ENCODE peak calls at places on chromosomes 16 and 17, in four cellular contexts. J is pancreas, X is fibroblast of lung, U is HCT116. F is an unnamed sample.

GRCh38 chr16:9647981-9648701 is 534.1 kb downstream of the GRIN2A start:
- DNase-seq in J (peak; percentile 17), X (no peak), U (no peak), F (peak; percentile 13)

GRCh38 chr16:5820472-5820871 is 722.9 kb upstream of the EEF2KMT start:
- DNase-seq in J (no peak), X (no peak), U (no peak), F (no peak)

GRCh38 chr16:57016831-57017230 is 27.5 kb downstream of the NLRC5 start:
- DNase-seq in J (no peak), X (no peak), U (no peak), F (no peak)

GRCh38 chr16:46715769-46716305 is 26.4 kb downstream of the ORC6 start:
- DNase-seq in J (no peak), X (no peak), U (no peak), F (peak; percentile 78)

GRCh38 chr16:28935924-28936783 is 4.4 kb downstream of the CD19 start:
- DNase-seq in J (peak; percentile 69), X (peak; percentile 57), U (peak; percentile 69), F (peak; percentile 65)

GRCh38 chr17:56899403-56899802 is 14.4 kb downstream of the TRIM25 start:
- DNase-seq in J (no peak), X (no peak), U (no peak), F (no peak)

GRCh38 chr16:70691223-70692129 is 5.6 kb upstream of the MTSS2 start:
- DNase-seq in J (no peak), X (peak; percentile 100), U (no peak), F (peak; percentile 76)

GRCh38 chr17:78399028-78399692 is 20.7 kb downstream of the PGS1 start:
- DNase-seq in J (no peak), X (no peak), U (no peak), F (no peak)

GRCh38 chr16:65737831-65738230 is 616.0 kb upstream of the CDH11 start:
- DNase-seq in J (no peak), X (no peak), U (no peak), F (no peak)

GRCh38 chr16:65548470-65548869 is 426.6 kb upstream of the CDH11 start:
- DNase-seq in J (no peak), X (no peak), U (no peak), F (no peak)

GRCh38 chr17:77247048-77247541 is 106.3 kb downstream of the SEC14L1 start:
- DNase-seq in J (peak; percentile 72), X (peak; percentile 71), U (peak; percentile 60), F (peak; percentile 90)

GRCh38 chr16:57091990-57092785 is at the start of gene CPNE2:
- DNase-seq in J (peak; percentile 66), X (peak; percentile 30), U (no peak), F (peak; percentile 66)

GRCh38 chr17:44346064-44346844 is 1.2 kb downstream of the GRN start:
- DNase-seq in J (no peak), X (no peak), U (no peak), F (no peak)
- TF ChIP-seq CTCF in J (no peak), X (no peak), U (no peak), F (no peak)

GRCh38 chr16:59684911-59685310 is 950.8 kb upstream of the GOT2 start:
- DNase-seq in J (no peak), X (peak; percentile 51), U (no peak), F (no peak)

GRCh38 chr16:59690216-59690615 is 956.1 kb upstream of the GOT2 start:
- DNase-seq in J (no peak), X (no peak), U (no peak), F (no peak)

GRCh38 chr16:59683709-59684108 is 949.6 kb upstream of the GOT2 start:
- DNase-seq in J (no peak), X (no peak), U (no peak), F (no peak)

GRCh38 chr16:59688006-59688405 is 953.9 kb upstream of the GOT2 start:
- DNase-seq in J (no peak), X (no peak), U (no peak), F (no peak)

DNA sequence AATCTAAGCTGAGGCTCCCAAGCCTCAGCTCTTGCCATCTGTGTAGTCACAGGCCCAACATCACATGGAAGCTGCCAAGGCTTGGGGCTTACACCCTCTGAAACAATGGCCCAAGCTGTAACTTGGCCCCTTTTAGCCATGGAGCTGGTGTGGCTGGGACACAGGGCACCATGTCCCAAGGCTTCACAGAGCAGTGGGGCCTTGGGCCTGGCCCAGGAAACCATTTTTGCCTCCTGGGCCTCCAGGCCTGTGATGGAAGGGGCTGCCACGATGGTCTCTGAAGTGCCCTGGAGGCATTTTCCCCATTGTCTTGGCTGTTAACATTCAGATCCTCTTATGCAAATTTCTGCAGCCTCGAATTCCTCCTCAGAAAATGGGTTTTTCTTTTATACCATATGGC is 952.3 kb upstream of the GOT2 start:
- DNase-seq in J (no peak), X (no peak), U (no peak), F (no peak)
- H3K9me3 ChIP-seq in J (no peaks in the 10 kb centered on the region), X (no peaks in the 10 kb centered on the region), U (peaks cover 16% of the 10 kb centered on the region), F (no peaks in the 10 kb centered on the region)

DNA sequence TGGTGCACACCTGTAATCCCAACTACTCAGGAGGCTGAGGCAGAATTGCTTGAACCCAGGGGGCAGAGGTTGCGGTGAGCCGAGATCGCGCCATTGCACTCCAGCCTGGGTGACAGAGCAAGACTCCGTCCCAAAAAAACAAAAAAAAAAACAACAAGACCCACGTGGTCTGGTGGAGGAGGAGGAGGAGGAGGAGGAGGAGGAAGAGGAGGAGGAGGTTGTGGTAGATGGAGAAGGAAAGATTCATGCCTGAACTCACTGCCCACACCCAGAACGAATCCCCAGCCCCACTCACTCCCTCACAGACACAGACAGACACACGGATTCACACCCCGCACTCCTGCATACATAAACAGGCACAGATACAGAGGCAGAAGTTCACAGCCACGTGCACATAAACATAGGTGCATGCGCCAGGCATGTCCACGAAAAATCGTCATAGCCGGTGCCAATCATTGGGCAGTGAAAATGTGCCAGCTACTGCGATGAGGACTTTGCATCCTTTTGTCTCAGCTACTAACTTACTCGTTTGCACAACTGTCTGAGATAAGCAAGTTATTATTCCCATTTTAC is 138.5 kb downstream of the WSCD1 start:
- DNase-seq in J (no peak), X (no peak), U (no peak), F (no peak)
- H3K27me3 ChIP-seq in J (no peaks in the 10 kb centered on the region), X (no peaks in the 10 kb centered on the region), U (peaks cover 86% of the 10 kb centered on the region), F (peaks cover 29% of the 10 kb centered on the region)

GRCh38 chr16:22183901-22184614 is 21.8 kb downstream of the SDR42E2 start:
- DNase-seq in J (no peak), X (no peak), U (no peak), F (no peak)
- TF ChIP-seq CTCF in J (no peak), X (no peak), U (peak; percentile 68), F (no peak)

F was measured in heart right ventricle.